ENCODE peak calls at places on chromosomes 13 and 19, in nine cellular contexts. Z is nephron progenitor cell, R is DMS79 treated with DMSO at 0.1 percent for 48 hours, W is NCI-H187, S is KBM-7, P is amygdala, I is memory B cell, E is mesothelial cell of epicardium, F is AG08396. M is an unnamed sample.
A peak's percentile ranks its signal among the peaks of the same experiment; 100 is the strongest.

GRCh38 chr19:39119830-39120229 is 5.8 kb upstream of the PAK4 start:
- DNase-seq in Z (no peak), R (no peak), W (no peak), S (no peak), P (no peak), I (no peak), E (no peak), F (no peak), M (no peak)

GRCh38 chr19:14563989-14564650 is 7.7 kb downstream of the NDUFB7 start:
- DNase-seq in Z (peak; percentile 48), R (no peak), W (no peak), S (no peak), P (no peak), I (no peak), E (no peak), F (peak; percentile 51), M (peak; percentile 35)

GRCh38 chr19:51572415-51572814 is 1.3 kb downstream of the ZNF175 start:
- DNase-seq in Z (no peak), R (no peak), W (no peak), S (peak; percentile 80), P (no peak), I (no peak), E (no peak), F (no peak), M (no peak)

GRCh38 chr19:39434123-39435076 is 1.3 kb downstream of the RPS16 start:
- DNase-seq in Z (no peak), R (no peak), W (no peak), S (no peak), P (no peak), I (no peak), E (no peak), F (no peak), M (no peak)

GRCh38 chr13:33846306-33847062 is 28.5 kb downstream of the RFC3 start:
- DNase-seq in Z (no peak), R (no peak), W (no peak), S (no peak), P (no peak), I (no peak), E (no peak), F (no peak), M (no peak)

GRCh38 chr19:49887653-49888477 is 8.8 kb downstream of the IL4I1 start:
- DNase-seq in Z (no peak), R (peak; percentile 33), W (peak; percentile 36), S (no peak), P (no peak), I (no peak), E (no peak), F (no peak), M (no peak)

GRCh38 chr19:10670876-10671804 is 17.0 kb downstream of the ILF3 start:
- DNase-seq in Z (no peak), R (no peak), W (no peak), S (no peak), P (no peak), I (no peak), E (no peak), F (no peak), M (no peak)

GRCh38 chr13:69264362-69265334 is 843.0 kb upstream of the ATXN8OS start:
- DNase-seq in Z (no peak), R (no peak), W (no peak), S (no peak), P (no peak), I (no peak), E (no peak), F (no peak), M (no peak)

GRCh38 chr13:108033800-108034707 is 181.3 kb downstream of the LIG4 start:
- DNase-seq in Z (no peak), R (no peak), W (no peak), S (no peak), P (no peak), I (no peak), E (no peak), F (no peak), M (no peak)

GRCh38 chr13:95452376-95452775 is 100.1 kb upstream of the CLDN10 start:
- DNase-seq in Z (no peak), R (no peak), W (no peak), S (no peak), P (no peak), I (no peak), E (no peak), F (no peak), M (no peak)

GRCh38 chr13:97423300-97424045 is 10.5 kb upstream of the RAP2A start:
- DNase-seq in Z (no peak), R (no peak), W (no peak), S (no peak), P (no peak), I (no peak), E (no peak), F (no peak), M (no peak)

GRCh38 chr13:72495681-72496080 is 231.7 kb downstream of the MZT1 start:
- DNase-seq in Z (no peak), R (no peak), W (no peak), S (no peak), P (no peak), I (no peak), E (no peak), F (no peak), M (no peak)

GRCh38 chr13:97388385-97388784 is 45.6 kb upstream of the RAP2A start:
- DNase-seq in Z (no peak), R (no peak), W (no peak), S (peak; percentile 69), P (no peak), I (no peak), E (no peak), F (no peak), M (no peak)

GRCh38 chr19:29785955-29786589 is 25.7 kb upstream of the CCNE1 start:
- DNase-seq in Z (no peak), R (no peak), W (no peak), S (peak; percentile 16), P (no peak), I (no peak), E (no peak), F (no peak), M (no peak)

GRCh38 chr13:97021241-97021640 is 27.0 kb upstream of the OXGR1 start:
- DNase-seq in Z (no peak), R (no peak), W (no peak), S (no peak), P (no peak), I (no peak), E (no peak), F (no peak), M (no peak)